ENCODE peak calls at places on chromosomes 11 and 22, in ten cellular contexts. One of them, this sample, is unnamed.

GRCh38 chr22:26713823-26714449 is 56.5 kb downstream of the MIAT start:
- DNase-seq in dermis microvascular lymphatic vessel endothelial cell: peak
- DNase-seq in RPMI8226: no peak
- DNase-seq in body of pancreas: no peak
- DNase-seq in Kasumi-1: no peak
- DNase-seq in activated CD4-positive, CD25-positive, alpha-beta regulatory T cell treated with anti-CD3 and anti-CD28 coated beads, Interleukin-2, amount 50 U/mL, for 16 hours: no peak
- DNase-seq in activated CD4-positive, alpha-beta T cell treated with anti-CD3 and anti-CD28 coated beads for 36 hours: no peak
- DNase-seq in upper lobe of right lung: no peak
- DNase-seq in hippocampal formation: no peak
- DNase-seq in myocyte: no peak
- DNase-seq in this sample: no peak

GRCh38 chr22:24707477-24707816 is 67.1 kb downstream of the PIWIL3 start:
- DNase-seq in dermis microvascular lymphatic vessel endothelial cell: no peak
- DNase-seq in RPMI8226: peak
- DNase-seq in body of pancreas: no peak
- DNase-seq in Kasumi-1: peak
- DNase-seq in activated CD4-positive, CD25-positive, alpha-beta regulatory T cell treated with anti-CD3 and anti-CD28 coated beads, Interleukin-2, amount 50 U/mL, for 16 hours: no peak
- DNase-seq in activated CD4-positive, alpha-beta T cell treated with anti-CD3 and anti-CD28 coated beads for 36 hours: no peak
- DNase-seq in upper lobe of right lung: no peak
- DNase-seq in hippocampal formation: no peak
- DNase-seq in myocyte: no peak
- DNase-seq in this sample: no peak

GRCh38 chr22:43387815-43388214 is 24.0 kb upstream of the MPPED1 start:
- DNase-seq in dermis microvascular lymphatic vessel endothelial cell: no peak
- DNase-seq in RPMI8226: no peak
- DNase-seq in body of pancreas: no peak
- DNase-seq in Kasumi-1: no peak
- DNase-seq in activated CD4-positive, CD25-positive, alpha-beta regulatory T cell treated with anti-CD3 and anti-CD28 coated beads, Interleukin-2, amount 50 U/mL, for 16 hours: no peak
- DNase-seq in activated CD4-positive, alpha-beta T cell treated with anti-CD3 and anti-CD28 coated beads for 36 hours: no peak
- DNase-seq in upper lobe of right lung: no peak
- DNase-seq in hippocampal formation: no peak
- DNase-seq in myocyte: no peak
- DNase-seq in this sample: no peak

GRCh38 chr11:31422703-31423102 is 53.0 kb downstream of the DNAJC24 start:
- DNase-seq in dermis microvascular lymphatic vessel endothelial cell: no peak
- DNase-seq in RPMI8226: no peak
- DNase-seq in body of pancreas: no peak
- DNase-seq in Kasumi-1: no peak
- DNase-seq in activated CD4-positive, CD25-positive, alpha-beta regulatory T cell treated with anti-CD3 and anti-CD28 coated beads, Interleukin-2, amount 50 U/mL, for 16 hours: no peak
- DNase-seq in activated CD4-positive, alpha-beta T cell treated with anti-CD3 and anti-CD28 coated beads for 36 hours: no peak
- DNase-seq in upper lobe of right lung: no peak
- DNase-seq in hippocampal formation: no peak
- DNase-seq in myocyte: no peak
- DNase-seq in this sample: no peak

GRCh38 chr22:19168088-19168890 is 10.2 kb downstream of the SLC25A1 start:
- DNase-seq in dermis microvascular lymphatic vessel endothelial cell: no peak
- DNase-seq in RPMI8226: no peak
- DNase-seq in body of pancreas: no peak
- DNase-seq in Kasumi-1: no peak
- DNase-seq in activated CD4-positive, CD25-positive, alpha-beta regulatory T cell treated with anti-CD3 and anti-CD28 coated beads, Interleukin-2, amount 50 U/mL, for 16 hours: no peak
- DNase-seq in activated CD4-positive, alpha-beta T cell treated with anti-CD3 and anti-CD28 coated beads for 36 hours: no peak
- DNase-seq in upper lobe of right lung: no peak
- DNase-seq in hippocampal formation: no peak
- DNase-seq in myocyte: no peak
- DNase-seq in this sample: no peak

GRCh38 chr11:93329936-93330445 is 551 bp upstream of the DEUP1 start:
- DNase-seq in dermis microvascular lymphatic vessel endothelial cell: no peak
- DNase-seq in RPMI8226: no peak
- DNase-seq in body of pancreas: peak
- DNase-seq in Kasumi-1: no peak
- DNase-seq in activated CD4-positive, CD25-positive, alpha-beta regulatory T cell treated with anti-CD3 and anti-CD28 coated beads, Interleukin-2, amount 50 U/mL, for 16 hours: no peak
- DNase-seq in activated CD4-positive, alpha-beta T cell treated with anti-CD3 and anti-CD28 coated beads for 36 hours: no peak
- DNase-seq in upper lobe of right lung: no peak
- DNase-seq in hippocampal formation: no peak
- DNase-seq in myocyte: no peak
- DNase-seq in this sample: no peak

GRCh38 chr22:46867106-46867505 is 104.7 kb downstream of the TBC1D22A start:
- DNase-seq in dermis microvascular lymphatic vessel endothelial cell: no peak
- DNase-seq in RPMI8226: no peak
- DNase-seq in body of pancreas: no peak
- DNase-seq in Kasumi-1: no peak
- DNase-seq in activated CD4-positive, CD25-positive, alpha-beta regulatory T cell treated with anti-CD3 and anti-CD28 coated beads, Interleukin-2, amount 50 U/mL, for 16 hours: no peak
- DNase-seq in activated CD4-positive, alpha-beta T cell treated with anti-CD3 and anti-CD28 coated beads for 36 hours: no peak
- DNase-seq in upper lobe of right lung: no peak
- DNase-seq in hippocampal formation: no peak
- DNase-seq in myocyte: no peak
- DNase-seq in this sample: no peak

GRCh38 chr22:40928657-40929056 is 22.5 kb upstream of the RBX1 start:
- DNase-seq in dermis microvascular lymphatic vessel endothelial cell: peak
- DNase-seq in RPMI8226: no peak
- DNase-seq in body of pancreas: no peak
- DNase-seq in Kasumi-1: no peak
- DNase-seq in activated CD4-positive, CD25-positive, alpha-beta regulatory T cell treated with anti-CD3 and anti-CD28 coated beads, Interleukin-2, amount 50 U/mL, for 16 hours: no peak
- DNase-seq in activated CD4-positive, alpha-beta T cell treated with anti-CD3 and anti-CD28 coated beads for 36 hours: no peak
- DNase-seq in upper lobe of right lung: no peak
- DNase-seq in hippocampal formation: no peak
- DNase-seq in myocyte: no peak
- DNase-seq in this sample: no peak

GRCh38 chr22:36258750-36259619 is 6.1 kb downstream of the APOL1 start:
- DNase-seq in dermis microvascular lymphatic vessel endothelial cell: peak
- DNase-seq in RPMI8226: peak
- DNase-seq in body of pancreas: no peak
- DNase-seq in Kasumi-1: no peak
- DNase-seq in activated CD4-positive, CD25-positive, alpha-beta regulatory T cell treated with anti-CD3 and anti-CD28 coated beads, Interleukin-2, amount 50 U/mL, for 16 hours: no peak
- DNase-seq in activated CD4-positive, alpha-beta T cell treated with anti-CD3 and anti-CD28 coated beads for 36 hours: peak
- DNase-seq in upper lobe of right lung: no peak
- DNase-seq in hippocampal formation: no peak
- DNase-seq in myocyte: no peak
- DNase-seq in this sample: no peak

GRCh38 chr22:49825944-49826602 is 1.6 kb downstream of the BRD1 start:
- DNase-seq in dermis microvascular lymphatic vessel endothelial cell: peak
- DNase-seq in RPMI8226: no peak
- DNase-seq in body of pancreas: no peak
- DNase-seq in Kasumi-1: peak
- DNase-seq in activated CD4-positive, CD25-positive, alpha-beta regulatory T cell treated with anti-CD3 and anti-CD28 coated beads, Interleukin-2, amount 50 U/mL, for 16 hours: peak
- DNase-seq in activated CD4-positive, alpha-beta T cell treated with anti-CD3 and anti-CD28 coated beads for 36 hours: peak
- DNase-seq in upper lobe of right lung: no peak
- DNase-seq in hippocampal formation: no peak
- DNase-seq in myocyte: peak
- DNase-seq in this sample: peak

GRCh38 chr11:69746140-69746539 is 29.0 kb downstream of the FGF4 start:
- DNase-seq in dermis microvascular lymphatic vessel endothelial cell: no peak
- DNase-seq in RPMI8226: no peak
- DNase-seq in body of pancreas: no peak
- DNase-seq in Kasumi-1: no peak
- DNase-seq in activated CD4-positive, CD25-positive, alpha-beta regulatory T cell treated with anti-CD3 and anti-CD28 coated beads, Interleukin-2, amount 50 U/mL, for 16 hours: no peak
- DNase-seq in activated CD4-positive, alpha-beta T cell treated with anti-CD3 and anti-CD28 coated beads for 36 hours: no peak
- DNase-seq in upper lobe of right lung: no peak
- DNase-seq in hippocampal formation: no peak
- DNase-seq in myocyte: no peak
- DNase-seq in this sample: no peak

GRCh38 chr11:6315811-6316425 is 4.4 kb downstream of the CAVIN3 start:
- DNase-seq in dermis microvascular lymphatic vessel endothelial cell: peak
- DNase-seq in RPMI8226: peak
- DNase-seq in body of pancreas: peak
- DNase-seq in Kasumi-1: peak
- DNase-seq in activated CD4-positive, CD25-positive, alpha-beta regulatory T cell treated with anti-CD3 and anti-CD28 coated beads, Interleukin-2, amount 50 U/mL, for 16 hours: no peak
- DNase-seq in activated CD4-positive, alpha-beta T cell treated with anti-CD3 and anti-CD28 coated beads for 36 hours: peak
- DNase-seq in upper lobe of right lung: peak
- DNase-seq in hippocampal formation: peak
- DNase-seq in myocyte: peak
- DNase-seq in this sample: peak

GRCh38 chr11:123630126-123630531 is 24.3 kb downstream of the SCN3B start:
- DNase-seq in dermis microvascular lymphatic vessel endothelial cell: no peak
- DNase-seq in RPMI8226: no peak
- DNase-seq in body of pancreas: no peak
- DNase-seq in Kasumi-1: no peak
- DNase-seq in activated CD4-positive, CD25-positive, alpha-beta regulatory T cell treated with anti-CD3 and anti-CD28 coated beads, Interleukin-2, amount 50 U/mL, for 16 hours: no peak
- DNase-seq in activated CD4-positive, alpha-beta T cell treated with anti-CD3 and anti-CD28 coated beads for 36 hours: no peak
- DNase-seq in upper lobe of right lung: no peak
- DNase-seq in hippocampal formation: no peak
- DNase-seq in myocyte: peak
- DNase-seq in this sample: no peak

GRCh38 chr11:78916759-78917158 is 342.1 kb upstream of the NARS2 start:
- DNase-seq in dermis microvascular lymphatic vessel endothelial cell: no peak
- DNase-seq in RPMI8226: no peak
- DNase-seq in body of pancreas: no peak
- DNase-seq in Kasumi-1: no peak
- DNase-seq in activated CD4-positive, CD25-positive, alpha-beta regulatory T cell treated with anti-CD3 and anti-CD28 coated beads, Interleukin-2, amount 50 U/mL, for 16 hours: no peak
- DNase-seq in activated CD4-positive, alpha-beta T cell treated with anti-CD3 and anti-CD28 coated beads for 36 hours: no peak
- DNase-seq in upper lobe of right lung: no peak
- DNase-seq in hippocampal formation: no peak
- DNase-seq in myocyte: no peak
- DNase-seq in this sample: no peak

GRCh38 chr11:2295971-2296912 is 5.5 kb downstream of the C11orf21 start:
- DNase-seq in dermis microvascular lymphatic vessel endothelial cell: no peak
- DNase-seq in RPMI8226: no peak
- DNase-seq in body of pancreas: peak
- DNase-seq in Kasumi-1: no peak
- DNase-seq in activated CD4-positive, CD25-positive, alpha-beta regulatory T cell treated with anti-CD3 and anti-CD28 coated beads, Interleukin-2, amount 50 U/mL, for 16 hours: no peak
- DNase-seq in activated CD4-positive, alpha-beta T cell treated with anti-CD3 and anti-CD28 coated beads for 36 hours: no peak
- DNase-seq in upper lobe of right lung: peak
- DNase-seq in hippocampal formation: no peak
- DNase-seq in myocyte: no peak
- DNase-seq in this sample: peak

This sample was measured in CD14-positive monocyte.